ENCODE peak calls at places on chromosomes 7 and 10, in ten cellular contexts. R is mammary epithelial cell; P is right cardiac atrium; A is HCT116; W is RWPE2; J is small intestine; N is fibroblast of lung; T is ovary; U is heart right ventricle; Y is CD8-positive, alpha-beta memory T cell. H is an unnamed sample. For H3K9me3, the result is how much of the 10 kb centered on the place peaks cover.

GRCh38 chr7:95581446-95581845 is 14.9 kb downstream of the PDK4 start:
- DNase-seq in Y (no peak), P (no peak), W (no peak), A (no peak), J (no peak), R (no peak), T (no peak), U (no peak), N (no peak), H (no peak)

GRCh38 chr10:103238506-103239252 is 7.0 kb upstream of the RPEL1 start:
- DNase-seq in R (peak), A (peak), U (no peak), T (no peak), W (no peak), P (no peak), Y (no peak), N (peak), J (peak), H (no peak)

GRCh38 chr10:70956029-70956759 is 67.8 kb upstream of the PCBD1 start:
- DNase-seq in P (no peak), N (no peak), J (no peak), R (no peak), U (no peak), W (no peak), T (no peak), A (no peak), Y (no peak), H (no peak)

GRCh38 chr7:67438913-67439312 is 442.3 kb downstream of the TYW1 start:
- DNase-seq in N (no peak), Y (no peak), T (no peak), P (no peak), J (no peak), U (no peak), A (no peak), R (no peak), W (no peak), H (no peak)

GRCh38 chr7:13832346-13832745 is 157.1 kb downstream of the ETV1 start:
- DNase-seq in A (no peak), T (no peak), Y (no peak), J (no peak), N (peak), P (no peak), W (no peak), U (no peak), R (peak), H (no peak)

GRCh38 chr10:49448924-49449323 is 53.0 kb upstream of the DRGX start:
- DNase-seq in P (no peak), A (no peak), T (no peak), W (no peak), N (peak), Y (no peak), R (peak), J (no peak), U (no peak), H (no peak)

GRCh38 chr7:9201928-9202327 is 768.5 kb downstream of the NXPH1 start:
- DNase-seq in Y (no peak), T (no peak), U (no peak), J (no peak), N (no peak), R (no peak), A (no peak), P (no peak), W (no peak), H (no peak)

GRCh38 chr10:49617281-49618020 is 3.6 kb downstream of the CHAT start:
- DNase-seq in A (no peak), J (no peak), P (no peak), W (peak), T (peak), Y (no peak), U (no peak), N (no peak), R (no peak), H (no peak)

GRCh38 chr7:240887-241421 is 48.6 kb downstream of the FAM20C start:
- DNase-seq in N (peak), T (no peak), W (no peak), Y (no peak), A (no peak), J (no peak), R (peak), U (no peak), P (no peak), H (no peak)

DNA sequence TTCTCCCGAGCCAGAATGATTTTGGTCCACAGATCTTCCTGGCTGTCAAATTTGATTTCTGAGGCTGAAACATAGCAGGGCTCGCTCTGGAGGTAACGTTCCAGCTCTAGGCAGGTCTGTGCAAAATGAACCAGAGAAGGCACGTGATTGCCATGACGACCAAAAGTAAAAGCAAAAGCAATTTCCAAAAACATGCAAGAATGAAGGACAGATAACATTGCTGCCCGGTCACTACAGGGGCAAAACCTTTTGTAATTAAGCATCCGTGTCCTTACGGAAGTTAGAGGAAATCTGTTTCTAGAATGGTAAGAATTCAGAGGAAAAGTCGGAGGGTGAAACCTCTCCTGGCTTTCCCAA is 2.9 kb downstream of the KLF6 start:
- DNase-seq in W (no peak), T (no peak), P (no peak), A (no peak), U (no peak), J (no peak), N (no peak), R (no peak), Y (peak), H (no peak)
- H3K27ac ChIP-seq in W (peak), T (peak), P (peak), A (peak), U (peak), J (peak), N (peak), R (peak), Y (peak), H (peak)

GRCh38 chr7:157611341-157611740 is 274.5 kb downstream of the DNAJB6 start:
- DNase-seq in J (no peak), R (no peak), P (no peak), U (no peak), Y (no peak), A (no peak), N (no peak), T (no peak), W (no peak), H (no peak)
- H3K9me3 ChIP-seq in J (under half), R (under half), P (under half), U (under half), Y (under half), A (under half), N (under half), T (under half), W (under half), H (under half)

GRCh38 chr10:100984670-100985177 is 2.6 kb downstream of the MRPL43 start:
- DNase-seq in N (no peak), J (no peak), P (no peak), T (peak), W (no peak), R (no peak), Y (no peak), U (no peak), A (no peak), H (no peak)
- H3K27ac ChIP-seq in N (no peak), J (no peak), P (no peak), T (no peak), W (no peak), R (no peak), Y (no peak), U (no peak), A (no peak), H (no peak)

DNA sequence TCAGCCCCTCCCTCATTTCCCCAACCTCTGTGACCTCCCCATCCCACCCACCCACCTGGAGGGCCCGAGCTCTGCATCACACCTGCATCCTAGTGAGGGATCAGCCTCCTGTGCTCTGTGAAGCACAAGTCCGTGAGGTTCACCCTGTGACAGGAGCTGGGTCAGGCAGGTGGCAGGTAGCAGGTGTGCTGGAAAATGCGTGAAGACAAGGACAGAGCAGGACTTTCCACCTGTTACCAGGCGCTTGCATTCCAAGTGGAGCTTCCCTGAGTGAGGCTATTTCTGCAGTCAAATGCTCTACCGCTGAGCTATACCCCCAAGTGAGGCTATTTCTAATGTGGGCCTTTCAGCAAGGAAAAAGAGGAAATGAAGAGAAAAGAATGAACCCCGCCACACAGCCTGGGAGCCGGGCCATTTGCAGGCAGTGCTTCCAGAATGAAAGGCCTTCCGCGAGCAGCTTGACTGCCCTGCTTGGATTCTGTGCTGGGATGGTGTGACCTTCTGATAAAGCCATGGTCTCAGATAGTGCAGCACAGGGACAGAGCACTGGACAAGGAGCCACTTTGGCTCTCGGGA is 13.3 kb upstream of the CPXM2 start:
- DNase-seq in Y (no peak), U (no peak), P (no peak), A (no peak), R (no peak), N (no peak), W (no peak), J (no peak), T (no peak), H (no peak)
- H3K9me3 ChIP-seq in Y (under half), U (under half), P (under half), A (under half), R (under half), N (under half), W (under half), J (under half), T (under half), H (under half)

GRCh38 chr10:27914888-27915287 is 84.0 kb downstream of the ODAD2 start:
- DNase-seq in P (no peak), R (no peak), T (no peak), A (no peak), J (no peak), W (no peak), U (no peak), N (no peak), Y (no peak), H (no peak)
- H3K27ac ChIP-seq in P (no peak), R (no peak), T (no peak), A (no peak), J (no peak), W (no peak), U (no peak), N (no peak), Y (no peak), H (no peak)

GRCh38 chr10:131429942-131430341 is 118.4 kb upstream of the TCERG1L start:
- DNase-seq in U (no peak), T (peak), J (no peak), N (no peak), P (peak), W (no peak), A (no peak), Y (no peak), R (no peak), H (no peak)

GRCh38 chr10:131430716-131431402 is 119.3 kb upstream of the TCERG1L start:
- DNase-seq in T (no peak), Y (no peak), N (no peak), J (no peak), P (peak), W (no peak), U (no peak), R (no peak), A (no peak), H (no peak)

GRCh38 chr10:131427901-131428300 is 116.4 kb upstream of the TCERG1L start:
- DNase-seq in N (no peak), U (no peak), R (no peak), A (no peak), J (no peak), Y (no peak), P (peak), W (no peak), T (peak), H (no peak)

GRCh38 chr10:131427253-131427652 is 115.7 kb upstream of the TCERG1L start:
- DNase-seq in P (peak), J (no peak), Y (no peak), U (no peak), A (no peak), N (no peak), R (no peak), T (peak), W (no peak), H (no peak)

GRCh38 chr10:131429141-131429540 is 117.6 kb upstream of the TCERG1L start:
- DNase-seq in Y (no peak), U (no peak), A (no peak), W (no peak), P (peak), T (peak), R (no peak), J (no peak), N (no peak), H (no peak)
- H3K9me3 ChIP-seq in Y (under half), U (under half), A (under half), W (under half), P (under half), T (under half), R (under half), J (under half), N (under half), H (under half)

GRCh38 chr7:72152171-72153131 is 259.7 kb downstream of the CALN1 start:
- DNase-seq in N (no peak), P (no peak), Y (no peak), J (no peak), T (no peak), W (no peak), U (no peak), A (no peak), R (no peak), H (no peak)
- H3K27ac ChIP-seq in N (no peak), P (no peak), Y (no peak), J (no peak), T (no peak), W (no peak), U (no peak), A (no peak), R (no peak), H (no peak)

DNA sequence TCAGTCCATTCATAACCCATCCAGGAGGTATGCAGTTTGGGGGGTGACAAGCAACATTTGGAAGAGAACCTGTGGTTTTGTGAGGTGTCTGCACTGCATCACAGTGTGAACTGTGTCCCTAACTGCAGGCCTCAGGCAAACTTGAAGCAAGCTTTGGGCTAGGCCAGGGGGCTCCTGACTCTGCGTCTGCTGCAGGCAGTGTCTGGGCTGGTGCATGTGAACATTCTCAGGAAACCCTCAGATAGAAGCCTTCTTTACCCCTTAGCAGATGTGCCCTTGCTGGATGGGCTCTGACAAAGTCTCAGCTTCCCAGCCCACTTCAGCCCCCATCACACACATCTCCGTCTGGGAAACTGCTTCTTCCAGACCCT is 61.0 kb downstream of the VIPR2 start:
- DNase-seq in T (no peak), W (no peak), P (peak), A (no peak), N (no peak), Y (no peak), U (no peak), J (no peak), R (no peak), H (no peak)
- H3K9me3 ChIP-seq in T (under half), W (under half), P (under half), A (under half), N (under half), Y (under half), U (under half), J (under half), R (under half), H (under half)

GRCh38 chr10:93475227-93475626 is 6.9 kb downstream of the MYOF start:
- DNase-seq in Y (no peak), A (no peak), J (no peak), P (no peak), U (no peak), R (peak), T (no peak), N (no peak), W (no peak), H (no peak)
- H3K27ac ChIP-seq in Y (no peak), A (peak), J (peak), P (no peak), U (no peak), R (peak), T (no peak), N (no peak), W (peak), H (no peak)

GRCh38 chr10:1609596-1609995 is 127.7 kb downstream of the ADARB2 start:
- DNase-seq in P (no peak), N (no peak), A (no peak), U (no peak), J (no peak), T (no peak), W (no peak), R (no peak), Y (no peak), H (no peak)

GRCh38 chr10:1607466-1607865 is 129.9 kb downstream of the ADARB2 start:
- DNase-seq in Y (no peak), A (no peak), P (no peak), W (no peak), J (no peak), U (no peak), T (no peak), R (no peak), N (no peak), H (no peak)

GRCh38 chr10:1609038-1609411 is 128.3 kb downstream of the ADARB2 start:
- DNase-seq in Y (no peak), A (no peak), P (no peak), U (no peak), T (no peak), W (no peak), N (no peak), R (no peak), J (no peak), H (no peak)

GRCh38 chr10:1605999-1606940 is 131.1 kb downstream of the ADARB2 start:
- DNase-seq in J (no peak), P (no peak), A (no peak), R (no peak), Y (no peak), N (no peak), U (no peak), T (no peak), W (no peak), H (no peak)

GRCh38 chr10:1608408-1609037 is 128.8 kb downstream of the ADARB2 start:
- DNase-seq in Y (no peak), J (no peak), P (no peak), W (no peak), N (no peak), R (no peak), U (no peak), A (no peak), T (no peak), H (no peak)
- H3K9me3 ChIP-seq in Y (under half), J (under half), P (under half), W (under half), N (under half), R (under half), U (under half), A (under half), T (under half), H (under half)

H was measured in left ventricle myocardium inferior.